ENCODE peak calls at places on chromosomes 3 and 15, in seven cellular contexts. U is tibial artery, K is endodermal cell, W is GM23248, Z is upper lobe of right lung, B is psoas muscle, I is A673. Y is an unnamed sample.

GRCh38 chr3:174862101-174862500 is 3.0 kb downstream of the NAALADL2 start:
- DNase-seq in I (peak; percentile 1), U (no peak), W (no peak), Z (no peak), K (peak; percentile 80), B (no peak), Y (peak; percentile 12)

GRCh38 chr3:150248116-150248864 is 159.8 kb upstream of the TSC22D2 start:
- DNase-seq in U (no peak), I (no peak), W (peak; percentile 53), B (no peak), Z (no peak), K (no peak), Y (no peak)

GRCh38 chr15:35450492-35450891 is 95.5 kb downstream of the DPH6 start:
- DNase-seq in B (no peak), U (no peak), K (no peak), I (peak; percentile 63), W (peak; percentile 86), Z (no peak), Y (no peak)

GRCh38 chr15:42403389-42403788 is 44.1 kb downstream of the CAPN3 start:
- DNase-seq in K (no peak), Z (no peak), W (no peak), U (no peak), I (no peak), B (no peak), Y (no peak)

GRCh38 chr15:60966316-60966715 is 262.8 kb downstream of the RORA start:
- DNase-seq in I (no peak), K (no peak), W (peak; percentile 60), Z (no peak), U (no peak), B (no peak), Y (no peak)

GRCh38 chr3:49058011-49058410 is 28.8 kb upstream of the IMPDH2 start:
- DNase-seq in W (no peak), Z (no peak), K (no peak), B (no peak), U (no peak), I (no peak), Y (no peak)

GRCh38 chr15:66476535-66476934 is 21.0 kb downstream of the SNAPC5 start:
- DNase-seq in U (no peak), I (no peak), B (no peak), K (no peak), W (no peak), Z (no peak), Y (no peak)

GRCh38 chr15:76084263-76084662 is 24.5 kb downstream of the TMEM266 start:
- DNase-seq in Z (no peak), K (no peak), W (no peak), B (no peak), I (no peak), U (no peak), Y (no peak)

GRCh38 chr3:72224804-72225509 is 440.0 kb upstream of the PROK2 start:
- DNase-seq in K (no peak), U (no peak), Z (no peak), B (no peak), W (peak; percentile 26), I (no peak), Y (no peak)

GRCh38 chr15:62391565-62392262 is 226.6 kb upstream of the C2CD4B start:
- DNase-seq in I (peak; percentile 55), W (peak; percentile 73), B (peak; percentile 72), K (peak; percentile 82), Z (peak; percentile 78), U (peak; percentile 50), Y (no peak)

GRCh38 chr3:45915080-45915479 is 28.2 kb upstream of the CXCR6 start:
- DNase-seq in B (no peak), U (no peak), W (no peak), Z (no peak), K (no peak), I (no peak), Y (no peak)

DNA sequence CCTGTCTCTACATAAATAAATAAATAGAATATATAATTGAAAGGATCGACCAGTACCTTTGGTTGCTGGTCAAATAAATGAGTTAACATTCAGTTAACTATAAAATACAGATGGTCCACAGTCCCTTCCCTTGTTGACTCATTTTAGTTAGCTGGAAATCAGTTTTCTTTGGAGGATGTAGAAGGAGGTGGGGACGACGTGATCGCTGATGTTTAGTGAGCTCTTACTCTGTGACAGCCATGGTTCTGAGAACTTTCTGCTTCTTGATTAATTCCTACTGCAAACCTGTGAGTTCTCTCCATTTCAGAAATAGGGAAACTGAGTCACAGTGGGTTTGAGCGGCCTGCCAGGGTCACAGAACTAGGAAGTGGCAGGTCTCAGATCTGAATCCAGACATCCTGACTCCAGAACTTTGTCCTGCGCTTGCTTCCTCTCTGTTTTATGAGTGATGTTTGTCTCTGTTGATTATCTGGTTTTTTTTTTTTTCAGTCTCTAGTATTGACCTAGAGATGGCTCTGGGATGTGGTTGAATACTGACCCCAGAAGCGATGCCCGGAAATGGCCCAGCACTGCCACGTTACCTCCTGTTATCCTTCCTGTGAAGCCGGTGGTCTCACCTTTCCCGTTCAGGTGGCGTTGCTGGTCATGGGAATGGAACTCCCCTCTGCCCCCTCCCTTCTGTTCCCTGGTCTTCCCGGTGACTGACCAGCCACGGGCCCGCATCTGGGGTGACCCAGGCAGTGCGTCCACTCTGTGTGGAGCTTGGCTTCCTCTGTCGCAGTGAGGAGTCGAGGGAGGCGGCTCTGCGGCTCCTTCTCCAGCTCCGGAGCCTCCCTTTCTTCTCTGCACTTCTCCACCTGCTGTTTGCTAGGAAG is 18.2 kb downstream of the SYNM start:
- DNase-seq in K (peak; percentile 68), I (no peak), B (no peak), Z (no peak), U (no peak), W (no peak), Y (no peak)
- H3K4me3 ChIP-seq in K (no peak overlapping the region), I (peak overlapping the region; percentile 10), B (peak overlapping the region; percentile 54), Z (peak overlapping the region; percentile 28), U (peak overlapping the region; percentile 35), W (peak overlapping the region; percentile 47), Y (peak overlapping the region; percentile 1)

GRCh38 chr15:68431792-68432401 is at the start of gene ITGA11:
- DNase-seq in K (peak; percentile 90), W (peak; percentile 87), I (peak; percentile 17), U (peak; percentile 82), Z (peak; percentile 80), B (peak; percentile 78), Y (no peak)
- H3K27me3 ChIP-seq in K (peaks cover 75% of the 10 kb centered on the region), W (no peaks in the 10 kb centered on the region), I (peaks cover 71% of the 10 kb centered on the region), U (no peaks in the 10 kb centered on the region), Z (peaks cover 41% of the 10 kb centered on the region), B (peaks cover 20% of the 10 kb centered on the region), Y (peaks cover 46% of the 10 kb centered on the region)

DNA sequence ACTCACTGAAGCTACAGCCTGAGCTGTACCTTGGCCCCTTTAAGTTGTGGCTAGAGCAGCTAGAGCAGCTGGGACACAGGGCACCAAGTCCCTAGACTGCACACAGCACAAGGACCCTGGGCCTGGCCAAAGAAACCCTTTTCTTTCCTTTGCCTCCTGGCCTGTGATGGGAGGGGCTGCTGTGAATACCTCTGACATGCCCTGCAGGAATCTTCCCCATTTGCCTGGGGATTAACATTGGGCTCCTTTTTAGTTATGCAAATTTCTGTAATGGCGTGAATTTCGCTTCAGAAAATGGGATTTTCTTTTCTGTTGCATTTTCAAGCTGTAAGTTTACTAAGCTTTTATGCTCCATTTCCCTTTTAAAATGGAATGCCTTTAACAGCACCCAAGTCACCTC is 611.2 kb upstream of the ARPP21 start:
- DNase-seq in Z (no peak), I (peak; percentile 26), U (no peak), W (no peak), K (peak; percentile 40), B (no peak), Y (no peak)
- H3K4me3 ChIP-seq in Z (no peak overlapping the region), I (no peak overlapping the region), U (no peak overlapping the region), W (no peak overlapping the region), K (no peak overlapping the region), B (no peak overlapping the region), Y (no peak overlapping the region)

GRCh38 chr3:64444619-64445317 is 219.5 kb upstream of the PRICKLE2 start:
- DNase-seq in K (peak; percentile 76), I (no peak), W (peak; percentile 38), Z (peak; percentile 65), U (no peak), B (no peak), Y (no peak)
- H3K27me3 ChIP-seq in K (peaks cover 61% of the 10 kb centered on the region), I (peaks cover 79% of the 10 kb centered on the region), W (peaks cover 30% of the 10 kb centered on the region), Z (no peaks in the 10 kb centered on the region), U (no peaks in the 10 kb centered on the region), B (peaks cover 10% of the 10 kb centered on the region), Y (no peaks in the 10 kb centered on the region)

GRCh38 chr3:141846050-141846433 is 30.4 kb upstream of the ATP1B3 start:
- DNase-seq in I (no peak), B (no peak), W (no peak), Z (no peak), K (no peak), U (no peak), Y (no peak)
- H3K4me3 ChIP-seq in I (no peak overlapping the region), B (no peak overlapping the region), W (no peak overlapping the region), Z (no peak overlapping the region), K (no peak overlapping the region), U (no peak overlapping the region), Y (no peak overlapping the region)

GRCh38 chr3:113353678-113354077 is 87.6 kb downstream of the CFAP44 start:
- DNase-seq in U (no peak), Z (no peak), B (no peak), I (no peak), W (no peak), K (no peak), Y (no peak)

GRCh38 chr3:113354307-113354706 is 87.0 kb downstream of the CFAP44 start:
- DNase-seq in Z (no peak), B (no peak), I (peak; percentile 5), K (no peak), U (no peak), W (peak; percentile 41), Y (no peak)
- H3K27me3 ChIP-seq in Z (no peaks in the 10 kb centered on the region), B (no peaks in the 10 kb centered on the region), I (no peaks in the 10 kb centered on the region), K (no peaks in the 10 kb centered on the region), U (no peaks in the 10 kb centered on the region), W (no peaks in the 10 kb centered on the region), Y (no peaks in the 10 kb centered on the region)

GRCh38 chr15:77819841-77820728 is 187.4 kb upstream of the LINGO1 start:
- DNase-seq in U (no peak), W (peak; percentile 51), I (peak; percentile 49), Z (no peak), K (peak; percentile 90), B (no peak), Y (no peak)
- H3K4me3 ChIP-seq in U (peak overlapping the region; percentile 24), W (peak overlapping the region; percentile 35), I (peak overlapping the region; percentile 93), Z (no peak overlapping the region), K (peak overlapping the region; percentile 35), B (peak overlapping the region; percentile 61), Y (no peak overlapping the region)

GRCh38 chr3:58824285-58824684 is 157.7 kb upstream of the FAM3D start:
- DNase-seq in Z (peak; percentile 61), W (peak; percentile 80), I (peak; percentile 47), U (no peak), B (no peak), K (peak; percentile 90), Y (peak; percentile 19)

DNA sequence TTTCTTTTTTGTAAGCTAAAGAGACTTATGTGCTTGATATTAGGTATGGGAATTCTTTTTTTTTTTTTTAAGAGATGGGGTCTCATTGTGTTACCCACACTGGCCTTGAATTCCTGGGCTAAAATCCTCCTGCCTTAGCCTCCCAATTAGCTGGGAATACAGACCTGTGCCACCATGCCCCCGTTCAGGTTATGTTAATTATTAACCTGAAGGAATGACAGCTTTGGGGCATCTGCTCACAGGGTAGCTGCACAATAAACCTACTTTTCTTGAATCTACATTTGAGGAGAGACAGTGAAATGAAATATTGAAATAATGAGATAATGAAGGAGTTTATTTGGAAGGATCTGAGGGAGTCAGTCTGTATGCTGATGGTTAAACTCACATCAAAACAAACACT is 158.2 kb upstream of the FAM3D start:
- DNase-seq in W (no peak), I (no peak), B (no peak), U (no peak), Z (no peak), K (no peak), Y (no peak)
- H3K27me3 ChIP-seq in W (no peaks in the 10 kb centered on the region), I (no peaks in the 10 kb centered on the region), B (no peaks in the 10 kb centered on the region), U (no peaks in the 10 kb centered on the region), Z (no peaks in the 10 kb centered on the region), K (no peaks in the 10 kb centered on the region), Y (no peaks in the 10 kb centered on the region)

Y was measured in kidney epithelial cell.